ENCODE peak calls at places on chromosome 15, in eight cellular contexts. N, K, R, M, Y, O, H and C are unnamed samples.
A peak's percentile ranks its signal among the peaks of the same experiment; 100 is the strongest.

GRCh38 chr15:97316362-97316761 is 644.1 kb upstream of the ARRDC4 start:
- DNase-seq in N (no peak), K (no peak), R (no peak), M (no peak), Y (no peak), O (no peak), H (no peak), C (no peak)

GRCh38 chr15:95988574-95988887 is 342.0 kb upstream of the NR2F2 start:
- DNase-seq in N (no peak), K (no peak), R (no peak), M (no peak), Y (no peak), O (no peak), H (peak; percentile 85), C (no peak)

GRCh38 chr15:55279746-55280351 is 9.8 kb downstream of the RAB27A start:
- DNase-seq in N (peak; percentile 23), K (no peak), R (peak; percentile 84), M (no peak), Y (peak; percentile 68), O (peak; percentile 51), H (peak; percentile 87), C (no peak)

GRCh38 chr15:65421360-65422215 is 1.2 kb downstream of the IGDCC4 start:
- DNase-seq in N (no peak), K (peak; percentile 90), R (no peak), M (peak; percentile 98), Y (peak; percentile 46), O (no peak), H (peak; percentile 63), C (no peak)

GRCh38 chr15:93459396-93459795 is 370.4 kb upstream of the RGMA start:
- DNase-seq in N (no peak), K (no peak), R (no peak), M (no peak), Y (no peak), O (no peak), H (no peak), C (no peak)

GRCh38 chr15:58510715-58511465 is 79.1 kb downstream of the LIPC start:
- DNase-seq in N (no peak), K (no peak), R (no peak), M (no peak), Y (peak; percentile 8), O (no peak), H (peak; percentile 17), C (no peak)

GRCh38 chr15:60184579-60184978 is 180.5 kb downstream of the FOXB1 start:
- DNase-seq in N (no peak), K (no peak), R (peak; percentile 27), M (no peak), Y (no peak), O (no peak), H (no peak), C (no peak)

GRCh38 chr15:81294501-81294850 is 29.5 kb downstream of the STARD5 start:
- DNase-seq in N (no peak), K (no peak), R (no peak), M (no peak), Y (no peak), O (no peak), H (no peak), C (no peak)

GRCh38 chr15:42373936-42374335 is 14.6 kb downstream of the CAPN3 start:
- DNase-seq in N (no peak), K (no peak), R (no peak), M (no peak), Y (no peak), O (no peak), H (no peak), C (no peak)

GRCh38 chr15:85414495-85414894 is 34.1 kb downstream of the AKAP13 start:
- DNase-seq in N (no peak), K (no peak), R (peak; percentile 43), M (no peak), Y (no peak), O (no peak), H (peak; percentile 71), C (no peak)

GRCh38 chr15:87681054-87681453 is 575.5 kb downstream of the NTRK3 start:
- DNase-seq in N (no peak), K (no peak), R (no peak), M (no peak), Y (no peak), O (no peak), H (no peak), C (no peak)

GRCh38 chr15:87682527-87682926 is 574.0 kb downstream of the NTRK3 start:
- DNase-seq in N (no peak), K (no peak), R (no peak), M (no peak), Y (no peak), O (no peak), H (no peak), C (no peak)

DNA sequence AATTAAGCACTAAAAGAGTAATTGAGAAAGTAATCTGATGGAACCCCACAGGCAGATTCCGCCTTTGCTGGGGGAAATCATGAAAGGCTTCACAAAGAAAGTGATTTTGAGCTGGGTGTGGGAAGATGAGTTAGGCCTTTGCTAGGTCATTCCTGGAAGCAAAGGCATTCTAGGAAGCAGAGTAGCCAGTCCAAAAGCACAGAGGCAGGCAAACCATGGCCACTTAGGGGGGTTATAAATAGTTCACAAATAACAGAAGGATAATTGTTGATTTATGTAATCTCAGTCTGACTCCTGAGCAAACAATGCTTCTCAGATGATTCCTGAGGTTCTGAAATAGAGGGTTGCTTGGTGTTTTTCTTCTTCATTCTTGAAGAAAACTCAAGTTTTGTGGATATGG is 576.3 kb downstream of the NTRK3 start:
- DNase-seq in N (no peak), K (no peak), R (no peak), M (no peak), Y (no peak), O (no peak), H (no peak), C (no peak)
- H3K9me3 ChIP-seq in N (peaks cover 13% of the 10 kb centered on the region), K (no peaks in the 10 kb centered on the region), R (no peaks in the 10 kb centered on the region), M (no peaks in the 10 kb centered on the region), Y (no peaks in the 10 kb centered on the region), O (no peaks in the 10 kb centered on the region), H (no peaks in the 10 kb centered on the region), C (peaks cover 2% of the 10 kb centered on the region)

GRCh38 chr15:27509014-27509413 is 538.0 kb downstream of the GABRG3 start:
- DNase-seq in N (no peak), K (no peak), R (no peak), M (no peak), Y (no peak), O (no peak), H (no peak), C (no peak)

GRCh38 chr15:27512281-27513001 is 541.5 kb downstream of the GABRG3 start:
- DNase-seq in N (no peak), K (no peak), R (no peak), M (peak; percentile 11), Y (no peak), O (no peak), H (no peak), C (no peak)

DNA sequence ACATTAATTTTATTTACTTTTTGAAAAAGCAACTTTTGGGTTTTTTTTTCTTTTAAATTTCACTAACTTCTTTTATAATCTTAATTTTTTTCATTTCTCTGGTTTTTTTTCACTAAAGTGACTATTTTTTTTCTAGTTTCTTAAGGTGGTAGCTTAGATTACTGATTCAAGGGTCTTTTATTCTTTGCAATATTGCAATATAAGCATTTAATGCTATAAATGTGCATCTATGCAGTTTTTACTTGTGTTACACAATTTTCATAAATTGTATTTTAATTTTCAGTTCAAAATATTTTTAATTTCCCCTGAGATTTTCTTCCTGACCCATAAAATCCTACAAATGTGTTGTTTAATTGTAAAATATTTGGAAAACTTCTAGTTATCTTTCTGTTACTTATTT is 535.8 kb downstream of the GABRG3 start:
- DNase-seq in N (no peak), K (no peak), R (no peak), M (no peak), Y (no peak), O (no peak), H (no peak), C (no peak)
- H3K9me3 ChIP-seq in N (peaks cover 25% of the 10 kb centered on the region), K (peaks cover 22% of the 10 kb centered on the region), R (peaks cover 11% of the 10 kb centered on the region), M (peaks cover 27% of the 10 kb centered on the region), Y (peaks cover 4% of the 10 kb centered on the region), O (no peaks in the 10 kb centered on the region), H (no peaks in the 10 kb centered on the region), C (no peaks in the 10 kb centered on the region)

GRCh38 chr15:25065876-25066275 is 111.1 kb downstream of the SNRPN start:
- DNase-seq in N (no peak), K (no peak), R (no peak), M (no peak), Y (no peak), O (no peak), H (no peak), C (no peak)
- H3K9me3 ChIP-seq in N (peaks cover 82% of the 10 kb centered on the region), K (peaks cover 100% of the 10 kb centered on the region), R (peaks cover 99% of the 10 kb centered on the region), M (peaks cover 100% of the 10 kb centered on the region), Y (peaks cover 100% of the 10 kb centered on the region), O (peaks cover 42% of the 10 kb centered on the region), H (peaks cover 56% of the 10 kb centered on the region), C (peaks cover 50% of the 10 kb centered on the region)

DNA sequence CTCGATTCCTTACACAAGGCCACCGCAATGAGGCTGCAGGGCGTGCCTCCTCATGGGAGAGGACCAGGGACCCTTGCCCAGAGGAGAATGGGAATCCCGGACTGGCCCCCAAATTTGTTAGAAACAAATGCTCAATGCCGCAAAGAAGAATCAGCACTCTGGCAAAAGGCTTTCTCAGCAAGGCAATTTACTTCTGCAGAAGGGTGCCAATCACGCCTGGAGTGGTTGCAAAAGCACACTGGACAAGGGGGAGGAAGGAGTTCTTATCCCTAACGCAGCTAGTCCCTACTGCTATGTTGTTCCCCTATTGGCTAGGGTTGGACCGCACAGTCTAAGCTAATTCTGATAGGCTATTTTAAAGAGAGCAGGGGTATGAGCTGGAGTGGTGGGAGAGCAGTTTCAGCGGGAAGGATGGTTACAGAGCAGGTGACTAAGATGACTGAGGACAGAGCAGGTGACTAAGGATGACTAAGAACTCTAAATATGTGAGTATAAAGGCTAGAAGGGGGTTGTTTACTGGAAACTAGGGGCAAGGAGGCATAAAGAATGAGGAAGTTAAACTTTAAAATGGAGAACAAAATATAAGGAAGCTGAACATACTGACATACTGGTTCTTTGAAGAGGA is 48.5 kb downstream of the KATNBL1 start:
- DNase-seq in N (peak; percentile 15), K (no peak), R (peak; percentile 41), M (no peak), Y (no peak), O (no peak), H (no peak), C (no peak)
- H3K9me3 ChIP-seq in N (peaks cover 45% of the 10 kb centered on the region), K (no peaks in the 10 kb centered on the region), R (peaks cover 26% of the 10 kb centered on the region), M (peaks cover 33% of the 10 kb centered on the region), Y (peaks cover 24% of the 10 kb centered on the region), O (peaks cover 2% of the 10 kb centered on the region), H (no peaks in the 10 kb centered on the region), C (no peaks in the 10 kb centered on the region)